ENCODE peak calls at places on chromosomes 2 and 18, in seven cellular contexts. E is neuronal stem cell, T is left ventricle myocardium inferior, O is cardiac fibroblast, N is A549, G is tibial artery, X is right atrium auricular region. P is an unnamed sample.
A peak's percentile ranks its signal among the peaks of the same experiment; 100 is the strongest.

GRCh38 chr18:7577706-7578105 is 10.6 kb downstream of the PTPRM start:
- DNase-seq in O (peak; percentile 81), N (peak; percentile 39), X (no peak), T (no peak), G (no peak), E (peak; percentile 65), P (no peak)

GRCh38 chr2:224217962-224218347 is 178.9 kb upstream of the SERPINE2 start:
- DNase-seq in X (peak; percentile 60), E (no peak), T (no peak), O (peak; percentile 91), G (peak; percentile 36), N (no peak), P (no peak)

GRCh38 chr2:112151275-112151674 is 13.1 kb downstream of the FBLN7 start:
- DNase-seq in N (no peak), E (no peak), T (no peak), X (no peak), O (no peak), G (no peak), P (no peak)

GRCh38 chr2:173550143-173550542 is 195.5 kb downstream of the CDCA7 start:
- DNase-seq in N (peak; percentile 81), O (peak; percentile 78), X (no peak), E (no peak), T (no peak), G (no peak), P (no peak)

GRCh38 chr2:190961918-190962487 is 52.0 kb downstream of the STAT1 start:
- DNase-seq in O (peak; percentile 40), X (no peak), T (no peak), N (no peak), G (no peak), E (no peak), P (no peak)

GRCh38 chr2:27060323-27060722 is 8.9 kb downstream of the AGBL5 start:
- DNase-seq in E (no peak), O (no peak), T (no peak), X (no peak), G (no peak), N (no peak), P (no peak)

GRCh38 chr18:57802166-57802868 is 798 bp downstream of the ATP8B1 start:
- DNase-seq in T (no peak), G (no peak), O (no peak), X (peak; percentile 55), N (no peak), E (peak; percentile 6), P (peak; percentile 29)

GRCh38 chr2:137173514-137173913 is 408.2 kb downstream of the THSD7B start:
- DNase-seq in E (no peak), O (peak; percentile 73), G (no peak), T (no peak), X (no peak), N (peak; percentile 6), P (peak; percentile 28)

GRCh38 chr2:12303181-12304030 is 413.3 kb upstream of the TRIB2 start:
- DNase-seq in G (no peak), E (no peak), N (no peak), T (no peak), X (no peak), O (peak; percentile 91), P (peak; percentile 29)

GRCh38 chr2:238123991-238124470 is 14.4 kb upstream of the KLHL30 start:
- DNase-seq in T (no peak), G (no peak), X (no peak), O (no peak), E (no peak), N (no peak), P (no peak)

GRCh38 chr2:37671013-37671815 is at the start of gene CDC42EP3:
- DNase-seq in G (peak; percentile 35), N (peak; percentile 67), E (peak; percentile 69), T (peak; percentile 74), X (no peak), O (peak; percentile 55), P (no peak)

GRCh38 chr2:36819090-36819711 is 122.7 kb downstream of the VIT start:
- DNase-seq in X (no peak), N (peak; percentile 28), G (no peak), O (no peak), T (no peak), E (no peak), P (no peak)

GRCh38 chr18:58135170-58135569 is 91.1 kb downstream of the NEDD4L start:
- DNase-seq in G (no peak), N (no peak), X (no peak), O (peak; percentile 39), T (no peak), E (no peak), P (peak; percentile 67)

GRCh38 chr2:46866770-46867246 is 48.8 kb downstream of the MCFD2 start:
- DNase-seq in G (peak; percentile 78), T (peak; percentile 58), E (no peak), X (no peak), O (peak; percentile 67), N (no peak), P (no peak)

GRCh38 chr2:120844098-120844738 is 108.5 kb downstream of the GLI2 start:
- DNase-seq in G (no peak), X (no peak), T (no peak), N (no peak), E (no peak), O (no peak), P (no peak)

GRCh38 chr2:57536535-57537231 is 509.9 kb upstream of the VRK2 start:
- DNase-seq in O (no peak), E (no peak), G (no peak), N (no peak), T (no peak), X (no peak), P (no peak)

GRCh38 chr2:84821806-84822205 is 59.1 kb downstream of the TRABD2A start:
- DNase-seq in O (no peak), X (peak; percentile 47), T (no peak), G (no peak), N (no peak), E (no peak), P (no peak)

GRCh38 chr2:21029519-21029918 is 14.4 kb downstream of the APOB start:
- DNase-seq in O (no peak), G (no peak), T (no peak), N (no peak), X (no peak), E (no peak), P (no peak)

GRCh38 chr2:63817382-63817781 is 24.3 kb upstream of the UGP2 start:
- DNase-seq in E (no peak), O (no peak), N (no peak), G (no peak), X (no peak), T (no peak), P (no peak)

GRCh38 chr18:37668971-37669747 is 103.6 kb upstream of the CELF4 start:
- DNase-seq in T (no peak), O (no peak), E (peak; percentile 43), X (no peak), N (no peak), G (no peak), P (peak; percentile 11)

GRCh38 chr2:20282916-20283592 is 58.1 kb upstream of the SDC1 start:
- DNase-seq in E (no peak), G (peak; percentile 28), X (no peak), N (no peak), T (peak; percentile 75), O (peak; percentile 31), P (no peak)

GRCh38 chr18:50982802-50983179 is 15.0 kb downstream of the ELAC1 start:
- DNase-seq in T (no peak), N (no peak), X (no peak), E (no peak), O (peak; percentile 27), G (no peak), P (no peak)

GRCh38 chr18:67726882-67727281 is 210.4 kb upstream of the DSEL start:
- DNase-seq in O (no peak), X (no peak), E (no peak), G (no peak), T (no peak), N (no peak), P (no peak)

GRCh38 chr18:69367104-69367503 is 33.6 kb upstream of the DOK6 start:
- DNase-seq in N (no peak), G (no peak), E (no peak), O (no peak), X (no peak), T (no peak), P (no peak)

GRCh38 chr18:616380-616995 is 19.7 kb downstream of the CLUL1 start:
- DNase-seq in N (peak; percentile 47), G (no peak), O (peak; percentile 73), T (no peak), E (no peak), X (no peak), P (peak; percentile 52)

GRCh38 chr2:218859994-218860831 is 608 bp downstream of the WNT6 start:
- DNase-seq in O (no peak), T (no peak), X (no peak), N (no peak), G (no peak), E (no peak), P (no peak)
- H3K4me3 ChIP-seq in O (no peak overlapping the region), T (peak overlapping the region; percentile 65), X (peak overlapping the region; percentile 48), N (peak overlapping the region; percentile 64), G (peak overlapping the region; percentile 34), E (peak overlapping the region; percentile 68), P (no peak overlapping the region)

DNA sequence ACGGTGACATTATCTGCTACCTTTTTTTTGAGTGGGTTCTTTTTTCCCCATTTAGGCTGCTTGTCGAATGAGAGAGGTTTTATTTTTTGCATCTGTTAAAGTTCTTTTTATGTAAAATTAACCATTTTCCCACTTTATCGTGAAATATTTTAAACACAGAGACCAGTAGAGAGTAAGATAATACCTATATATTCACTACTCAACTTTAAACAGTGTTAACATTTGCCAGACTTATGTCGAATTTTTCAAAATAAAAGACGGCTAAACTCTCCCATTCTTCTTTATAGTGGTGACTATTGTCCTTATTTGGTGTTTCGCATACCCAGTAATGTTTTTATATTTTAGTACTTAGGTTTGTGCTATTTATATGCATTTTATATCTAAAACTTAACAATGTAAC is 743 bp upstream of the PUS10 start:
- DNase-seq in N (no peak), X (no peak), O (no peak), E (no peak), G (no peak), T (no peak), P (no peak)
- H3K4me3 ChIP-seq in N (peak overlapping the region; percentile 86), X (peak overlapping the region; percentile 90), O (peak overlapping the region; percentile 88), E (no peak overlapping the region), G (peak overlapping the region; percentile 79), T (peak overlapping the region; percentile 97), P (peak overlapping the region; percentile 91)

GRCh38 chr2:241540766-241541561 is 17.6 kb upstream of the BOK start:
- DNase-seq in X (no peak), G (no peak), O (peak; percentile 65), N (peak; percentile 80), T (peak; percentile 46), E (peak; percentile 45), P (no peak)
- H3K4me3 ChIP-seq in X (peak overlapping the region; percentile 51), G (peak overlapping the region; percentile 28), O (peak overlapping the region; percentile 35), N (peak overlapping the region; percentile 44), T (peak overlapping the region; percentile 61), E (peak overlapping the region; percentile 72), P (no peak overlapping the region)

DNA sequence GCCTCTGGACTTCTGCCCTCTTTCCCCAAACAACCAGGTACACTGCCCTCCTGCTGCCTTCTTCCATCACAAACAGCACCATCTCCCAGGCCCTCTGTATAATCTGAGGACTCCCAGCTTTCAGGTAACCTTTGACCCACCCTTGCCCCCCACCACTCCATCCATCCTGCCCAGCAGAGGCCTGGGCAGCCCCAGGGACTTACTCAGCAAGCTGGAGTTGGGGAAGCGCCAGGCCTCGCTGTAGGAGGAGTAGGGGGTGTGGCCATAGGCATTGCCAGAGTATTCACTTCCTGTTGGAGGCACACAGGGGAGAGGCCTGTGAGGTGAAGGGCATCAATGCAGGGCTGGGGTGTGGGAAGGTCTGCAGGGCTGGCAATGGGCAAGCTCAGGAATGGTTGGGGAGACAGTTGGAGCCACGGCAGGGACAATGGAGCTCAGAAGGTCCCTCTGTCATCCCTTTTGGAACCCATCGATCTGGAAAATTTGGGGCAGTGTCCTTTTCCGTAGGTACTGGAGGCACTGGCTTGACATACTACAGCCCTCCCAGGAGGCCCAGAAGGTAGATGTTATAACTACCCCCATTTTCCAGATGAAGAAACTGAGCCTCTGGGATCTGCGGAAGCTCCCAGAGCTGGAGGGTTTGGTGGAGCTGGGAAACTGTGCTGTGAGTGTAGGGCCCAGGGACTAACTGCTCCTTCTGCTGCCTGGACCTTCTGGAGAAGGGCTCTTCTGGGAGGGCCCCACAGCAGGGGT is 46.3 kb downstream of the PSD4 start:
- DNase-seq in T (peak; percentile 51), E (no peak), N (peak; percentile 92), X (no peak), O (peak; percentile 66), G (peak; percentile 73), P (no peak)
- H3K4me3 ChIP-seq in T (no peak overlapping the region), E (no peak overlapping the region), N (peak overlapping the region; percentile 31), X (no peak overlapping the region), O (no peak overlapping the region), G (no peak overlapping the region), P (no peak overlapping the region)